ENCODE peak calls at places on chromosomes 13 and 19, in five cellular contexts. One of them, this sample, is unnamed.

GRCh38 chr19:46035986-46036744 is 4.6 kb downstream of the IGFL4 start:
- DNase-seq in HFF-Myc: no peak
- DNase-seq in putamen: no peak
- DNase-seq in neural progenitor cell: no peak
- DNase-seq in NCI-H1105 treated with DMSO at 0.1 percent for 48 hours: no peak
- DNase-seq in this sample: no peak

GRCh38 chr19:36215276-36216171 is 618 bp downstream of the ZNF146 start:
- DNase-seq in neural progenitor cell: peak
- DNase-seq in putamen: no peak
- DNase-seq in NCI-H1105 treated with DMSO at 0.1 percent for 48 hours: no peak
- DNase-seq in HFF-Myc: no peak
- DNase-seq in this sample: no peak

GRCh38 chr19:15371786-15372380 is 7.7 kb downstream of the AKAP8 start:
- DNase-seq in HFF-Myc: no peak
- DNase-seq in putamen: no peak
- DNase-seq in neural progenitor cell: no peak
- DNase-seq in NCI-H1105 treated with DMSO at 0.1 percent for 48 hours: no peak
- DNase-seq in this sample: no peak

GRCh38 chr19:55156202-55157063 is 1.1 kb downstream of the TNNI3 start:
- DNase-seq in HFF-Myc: no peak
- DNase-seq in putamen: no peak
- DNase-seq in neural progenitor cell: peak
- DNase-seq in NCI-H1105 treated with DMSO at 0.1 percent for 48 hours: peak
- DNase-seq in this sample: no peak

GRCh38 chr13:33541962-33542308 is 256.4 kb upstream of the STARD13 start:
- DNase-seq in NCI-H1105 treated with DMSO at 0.1 percent for 48 hours: no peak
- DNase-seq in HFF-Myc: no peak
- DNase-seq in putamen: no peak
- DNase-seq in neural progenitor cell: no peak
- DNase-seq in this sample: no peak

GRCh38 chr19:34366670-34367423 is 1.9 kb downstream of the GPI start:
- DNase-seq in neural progenitor cell: no peak
- DNase-seq in NCI-H1105 treated with DMSO at 0.1 percent for 48 hours: no peak
- DNase-seq in putamen: no peak
- DNase-seq in HFF-Myc: no peak
- DNase-seq in this sample: no peak

GRCh38 chr13:113365551-113365971 is 1.6 kb upstream of the GRTP1 start:
- DNase-seq in putamen: no peak
- DNase-seq in NCI-H1105 treated with DMSO at 0.1 percent for 48 hours: no peak
- DNase-seq in HFF-Myc: no peak
- DNase-seq in neural progenitor cell: no peak
- DNase-seq in this sample: no peak

GRCh38 chr19:9940778-9941177 is 4.5 kb upstream of the OLFM2 start:
- DNase-seq in neural progenitor cell: no peak
- DNase-seq in NCI-H1105 treated with DMSO at 0.1 percent for 48 hours: no peak
- DNase-seq in putamen: no peak
- DNase-seq in HFF-Myc: no peak
- DNase-seq in this sample: no peak

GRCh38 chr13:97339019-97339988 is 94.7 kb upstream of the RAP2A start:
- DNase-seq in NCI-H1105 treated with DMSO at 0.1 percent for 48 hours: no peak
- DNase-seq in neural progenitor cell: no peak
- DNase-seq in putamen: peak
- DNase-seq in HFF-Myc: peak
- DNase-seq in this sample: no peak

GRCh38 chr13:45333973-45334922 is 6.7 kb downstream of the TPT1 start:
- DNase-seq in NCI-H1105 treated with DMSO at 0.1 percent for 48 hours: no peak
- DNase-seq in neural progenitor cell: no peak
- DNase-seq in HFF-Myc: no peak
- DNase-seq in putamen: no peak
- DNase-seq in this sample: no peak